ENCODE peak calls at places on chromosome 3, in four cellular contexts. One of them, this sample, is unnamed.

GRCh38 chr3:47007482-47008257 is 28.2 kb downstream of the NBEAL2 start:
- DNase-seq in neural progenitor cell: no peak
- DNase-seq in adipocyte: no peak
- DNase-seq in colonic mucosa: peak; percentile 16
- DNase-seq in this sample: no peak

GRCh38 chr3:109729111-109729510 is 391.8 kb upstream of the DPPA4 start:
- DNase-seq in neural progenitor cell: no peak
- DNase-seq in adipocyte: peak; percentile 2
- DNase-seq in colonic mucosa: no peak
- DNase-seq in this sample: no peak

GRCh38 chr3:117036259-117036799 is 326.8 kb downstream of the TUSC7 start:
- DNase-seq in adipocyte: peak; percentile 84
- DNase-seq in colonic mucosa: peak; percentile 32
- DNase-seq in neural progenitor cell: no peak
- DNase-seq in this sample: peak; percentile 11

GRCh38 chr3:47772788-47773187 is 8.9 kb downstream of the SMARCC1 start:
- DNase-seq in colonic mucosa: no peak
- DNase-seq in adipocyte: no peak
- DNase-seq in neural progenitor cell: no peak
- DNase-seq in this sample: no peak

GRCh38 chr3:58563386-58564035 is 13.7 kb downstream of the FAM107A start:
- DNase-seq in adipocyte: no peak
- DNase-seq in neural progenitor cell: no peak
- DNase-seq in colonic mucosa: peak; percentile 13
- DNase-seq in this sample: no peak

GRCh38 chr3:79247367-79248103 is 520.3 kb downstream of the ROBO1 start:
- DNase-seq in neural progenitor cell: peak; percentile 5
- DNase-seq in colonic mucosa: no peak
- DNase-seq in adipocyte: peak; percentile 20
- DNase-seq in this sample: no peak

GRCh38 chr3:105513042-105513441 is 146.3 kb downstream of the ALCAM start:
- DNase-seq in colonic mucosa: no peak
- DNase-seq in adipocyte: peak; percentile 68
- DNase-seq in neural progenitor cell: no peak
- DNase-seq in this sample: no peak

GRCh38 chr3:134232146-134232545 is 18.5 kb downstream of the RYK start:
- DNase-seq in adipocyte: no peak
- DNase-seq in colonic mucosa: no peak
- DNase-seq in neural progenitor cell: no peak
- DNase-seq in this sample: no peak

GRCh38 chr3:174191380-174191779 is 667.8 kb upstream of the NAALADL2 start:
- DNase-seq in adipocyte: no peak
- DNase-seq in colonic mucosa: no peak
- DNase-seq in neural progenitor cell: no peak
- DNase-seq in this sample: no peak

GRCh38 chr3:148459931-148460513 is 237.7 kb upstream of the AGTR1 start:
- DNase-seq in adipocyte: peak; percentile 27
- DNase-seq in neural progenitor cell: no peak
- DNase-seq in colonic mucosa: no peak
- DNase-seq in this sample: no peak

GRCh38 chr3:107846282-107846852 is 244.5 kb downstream of the CD47 start:
- DNase-seq in neural progenitor cell: peak; percentile 86
- DNase-seq in adipocyte: peak; percentile 82
- DNase-seq in colonic mucosa: peak; percentile 64
- DNase-seq in this sample: peak; percentile 78

GRCh38 chr3:54843352-54843751 is 84.5 kb downstream of the LRTM1 start:
- DNase-seq in colonic mucosa: no peak
- DNase-seq in adipocyte: no peak
- DNase-seq in neural progenitor cell: no peak
- DNase-seq in this sample: no peak

GRCh38 chr3:179666030-179666429 is 13.2 kb downstream of the USP13 start:
- DNase-seq in colonic mucosa: no peak
- DNase-seq in neural progenitor cell: no peak
- DNase-seq in adipocyte: no peak
- DNase-seq in this sample: no peak

GRCh38 chr3:151974067-151974466 is 100.6 kb downstream of the SUCNR1 start:
- DNase-seq in adipocyte: peak; percentile 30
- DNase-seq in neural progenitor cell: peak; percentile 43
- DNase-seq in colonic mucosa: no peak
- DNase-seq in this sample: peak; percentile 59

GRCh38 chr3:169662215-169663070 is 1.1 kb downstream of the MECOM start:
- DNase-seq in colonic mucosa: peak; percentile 71
- DNase-seq in neural progenitor cell: peak; percentile 93
- DNase-seq in adipocyte: peak; percentile 88
- DNase-seq in this sample: peak; percentile 72

DNA sequence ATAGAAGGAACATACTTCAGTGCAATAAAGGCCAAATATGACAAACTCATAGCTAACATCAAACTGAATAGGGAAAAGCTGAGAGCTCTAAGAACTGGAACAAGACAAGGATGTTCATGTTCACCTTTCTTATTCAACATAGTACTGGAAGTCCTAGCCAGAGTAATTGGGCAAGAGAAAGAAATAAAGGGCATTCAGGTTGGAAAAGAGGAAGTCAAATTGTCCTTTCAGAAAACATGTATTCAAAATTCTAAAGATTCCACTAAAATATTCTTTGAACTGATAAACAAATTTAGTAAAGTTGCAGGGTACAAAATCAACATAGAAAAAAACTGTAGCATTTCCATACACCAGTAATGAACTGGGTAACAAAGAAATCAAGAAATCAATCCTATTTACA is 12.2 kb upstream of the ZNF197 start:
- DNase-seq in neural progenitor cell: no peak
- DNase-seq in adipocyte: no peak
- DNase-seq in colonic mucosa: no peak
- DNase-seq in this sample: no peak
- H3K4me3 ChIP-seq in neural progenitor cell: no peak overlapping the region
- H3K4me3 ChIP-seq in adipocyte: no peak overlapping the region
- H3K4me3 ChIP-seq in colonic mucosa: no peak overlapping the region
- H3K4me3 ChIP-seq in this sample: no peak overlapping the region

GRCh38 chr3:193702967-193703366 is 110.0 kb downstream of the OPA1 start:
- DNase-seq in neural progenitor cell: no peak
- DNase-seq in adipocyte: peak; percentile 53
- DNase-seq in colonic mucosa: no peak
- DNase-seq in this sample: no peak

GRCh38 chr3:193704431-193704830 is 111.4 kb downstream of the OPA1 start:
- DNase-seq in neural progenitor cell: peak; percentile 54
- DNase-seq in colonic mucosa: no peak
- DNase-seq in adipocyte: no peak
- DNase-seq in this sample: no peak

DNA sequence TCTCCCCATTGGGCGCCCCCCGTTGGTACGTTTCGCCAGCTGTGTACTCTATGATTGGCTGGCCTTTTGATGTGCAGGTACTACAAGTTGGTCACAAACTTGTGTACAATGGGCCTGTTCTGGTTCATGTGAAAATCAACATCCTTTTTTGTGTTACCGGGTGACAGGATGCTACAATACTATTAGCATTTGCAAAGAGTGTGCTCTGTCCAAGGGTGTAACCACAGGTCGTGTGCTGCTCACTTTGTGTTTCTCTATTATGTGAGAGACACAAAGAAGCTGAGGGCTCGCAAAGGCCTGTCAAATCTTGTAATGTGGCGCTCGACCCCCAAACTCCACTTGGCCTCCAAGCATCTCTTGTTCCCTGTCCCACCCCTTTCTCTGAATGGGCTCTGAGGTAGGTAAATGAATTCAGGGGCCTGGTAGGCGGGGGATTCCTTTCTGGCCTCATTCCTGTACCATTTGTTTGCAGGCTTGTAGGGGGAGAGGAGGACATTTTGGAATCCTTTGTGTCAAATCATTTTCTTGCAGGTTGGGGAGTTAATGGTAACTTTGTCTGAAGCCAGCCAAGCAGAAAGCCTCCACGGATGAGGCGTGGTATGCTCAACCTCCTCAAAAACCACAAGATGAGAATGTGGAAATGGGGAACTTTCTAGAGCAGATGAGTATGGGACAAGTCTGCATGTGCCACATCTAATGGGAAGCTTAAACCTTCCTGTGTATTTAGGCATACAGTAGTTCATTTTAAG is 109.1 kb downstream of the OPA1 start:
- DNase-seq in adipocyte: peak; percentile 5
- DNase-seq in neural progenitor cell: peak; percentile 57
- DNase-seq in colonic mucosa: no peak
- DNase-seq in this sample: no peak
- H3K9ac ChIP-seq in adipocyte: no peak overlapping the region
- H3K9ac ChIP-seq in neural progenitor cell: no peak overlapping the region
- H3K9ac ChIP-seq in colonic mucosa: no peak overlapping the region
- H3K9ac ChIP-seq in this sample: no peak overlapping the region

DNA sequence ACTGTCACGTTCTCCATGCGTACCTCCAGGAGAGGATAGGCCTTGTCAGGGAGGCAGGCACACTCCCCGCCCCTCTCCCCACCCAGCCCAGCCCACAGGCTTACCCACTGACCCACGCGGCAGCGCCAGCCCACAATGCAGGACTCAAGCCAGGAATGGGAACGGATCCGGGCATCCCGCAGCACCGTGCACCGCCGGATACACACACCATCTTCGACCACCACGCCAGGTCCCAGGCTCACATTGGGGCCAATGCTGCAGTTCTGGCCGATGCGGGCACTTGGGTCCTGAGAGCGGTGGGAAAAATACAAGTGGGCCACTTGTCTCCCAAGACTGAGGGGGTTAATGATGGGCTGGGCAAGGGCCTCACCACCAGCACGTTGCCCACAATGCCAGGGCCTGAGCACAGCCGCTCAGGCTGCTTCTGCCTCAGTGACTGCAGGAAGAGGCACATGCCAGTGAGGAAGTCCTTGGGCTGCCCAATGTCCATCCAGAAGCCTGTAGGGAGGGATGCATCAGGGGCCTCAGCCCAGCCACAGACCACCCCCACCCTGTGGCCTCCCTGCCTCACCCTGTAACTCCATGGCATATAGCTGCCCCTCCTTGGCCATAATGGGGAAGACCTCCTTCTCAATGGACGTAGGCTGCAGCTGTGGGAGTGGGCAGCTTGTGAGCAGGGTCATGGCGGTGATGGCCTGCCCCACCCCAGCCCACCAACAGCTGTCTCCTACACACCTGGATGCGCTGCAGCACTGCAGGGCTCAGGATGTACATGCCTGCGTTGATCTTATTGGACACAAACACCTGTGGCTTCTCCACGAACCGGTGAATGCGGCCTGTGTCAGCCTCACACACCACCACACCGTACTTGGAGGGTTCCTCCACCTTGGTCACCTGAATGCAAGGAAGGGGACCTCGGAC is 1.6 kb downstream of the GMPPB start:
- DNase-seq in colonic mucosa: no peak
- DNase-seq in adipocyte: no peak
- DNase-seq in neural progenitor cell: no peak
- DNase-seq in this sample: no peak
- H3K4me3 ChIP-seq in colonic mucosa: peak overlapping the region; percentile 86
- H3K4me3 ChIP-seq in adipocyte: peak overlapping the region; percentile 99
- H3K4me3 ChIP-seq in neural progenitor cell: no peak overlapping the region
- H3K4me3 ChIP-seq in this sample: no peak overlapping the region

GRCh38 chr3:112390783-112391641 is 58.1 kb downstream of the CD200 start:
- DNase-seq in neural progenitor cell: peak; percentile 32
- DNase-seq in adipocyte: peak; percentile 85
- DNase-seq in colonic mucosa: no peak
- DNase-seq in this sample: peak; percentile 40
- H3K9ac ChIP-seq in neural progenitor cell: no peak overlapping the region
- H3K9ac ChIP-seq in adipocyte: peak overlapping the region; percentile 76
- H3K9ac ChIP-seq in colonic mucosa: no peak overlapping the region
- H3K9ac ChIP-seq in this sample: no peak overlapping the region

DNA sequence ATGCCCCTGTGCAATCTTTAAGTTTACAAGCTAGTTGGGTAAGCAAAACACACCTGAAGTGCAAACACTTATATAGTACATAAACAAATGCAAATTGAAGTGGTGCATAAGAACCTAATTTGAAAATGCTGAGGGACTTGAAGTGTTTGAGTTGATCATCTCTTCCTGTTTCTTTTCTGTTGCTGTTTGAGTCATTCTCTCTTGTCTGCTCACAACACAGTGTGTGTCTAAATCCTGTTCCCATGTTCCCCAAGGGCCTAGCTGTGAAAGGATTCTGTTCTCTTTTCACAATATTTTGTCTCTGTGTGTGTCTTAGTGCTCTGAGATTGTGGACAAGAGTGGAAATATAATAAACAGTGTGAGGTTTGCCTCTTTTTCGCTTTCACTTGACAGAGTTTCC is 6.1 kb downstream of the CD96 start:
- DNase-seq in adipocyte: no peak
- DNase-seq in colonic mucosa: no peak
- DNase-seq in neural progenitor cell: no peak
- DNase-seq in this sample: no peak
- H3K4me3 ChIP-seq in adipocyte: no peak overlapping the region
- H3K4me3 ChIP-seq in colonic mucosa: no peak overlapping the region
- H3K4me3 ChIP-seq in neural progenitor cell: no peak overlapping the region
- H3K4me3 ChIP-seq in this sample: no peak overlapping the region